ENCODE peak calls at places on chromosome 1, in four cellular contexts. T is tibial nerve, X is A549, C is adrenal gland. R is an unnamed sample.

GRCh38 chr1:66292341-66292740 is 241.6 kb upstream of the SGIP1 start:
- DNase-seq in T (no peak), X (no peak), C (no peak), R (no peak)

GRCh38 chr1:157119448-157119847 is 18.7 kb downstream of the ETV3 start:
- DNase-seq in T (no peak), X (no peak), C (no peak), R (no peak)

GRCh38 chr1:220808501-220809186 is 21.9 kb downstream of the MTARC1 start:
- DNase-seq in T (no peak), X (no peak), C (no peak), R (no peak)

GRCh38 chr1:20449736-20450311 is 36.2 kb downstream of the CAMK2N1 start:
- DNase-seq in T (no peak), X (no peak), C (no peak), R (no peak)

GRCh38 chr1:41530411-41530810 is 45.9 kb upstream of the EDN2 start:
- DNase-seq in T (no peak), X (no peak), C (no peak), R (no peak)

GRCh38 chr1:218613105-218613504 is 268.0 kb downstream of the TGFB2 start:
- DNase-seq in T (no peak), X (no peak), C (no peak), R (no peak)

GRCh38 chr1:4019606-4020331 is 119.7 kb upstream of the C1orf174 start:
- DNase-seq in T (no peak), X (no peak), C (no peak), R (no peak)

GRCh38 chr1:153058826-153059784 is 1.8 kb upstream of the SPRR2A start:
- DNase-seq in T (no peak), X (no peak), C (no peak), R (no peak)

GRCh38 chr1:206506803-206507394 is 432 bp upstream of the RASSF5 start:
- DNase-seq in T (no peak), X (no peak), C (no peak), R (peak; percentile 45)

DNA sequence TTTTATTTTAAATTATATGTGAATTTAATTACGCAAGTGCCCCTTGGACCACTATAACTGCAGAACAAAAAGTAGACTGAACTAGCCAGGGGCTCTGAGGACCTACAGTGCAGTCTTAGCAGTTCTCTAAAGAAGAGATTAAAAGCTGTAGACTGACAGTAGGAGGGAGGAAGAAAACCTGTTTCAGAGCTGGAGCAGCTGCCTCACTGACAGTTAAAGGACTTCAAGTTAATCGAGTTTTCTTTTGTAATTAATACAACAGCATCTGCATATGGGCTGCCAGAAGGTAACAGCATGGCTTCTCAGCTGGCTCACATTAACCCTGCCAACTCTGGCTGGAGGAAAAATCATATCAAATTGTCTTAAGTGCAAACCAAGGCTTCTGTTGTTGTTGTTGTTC is 19.9 kb downstream of the DSTYK start:
- DNase-seq in T (no peak), X (no peak), C (no peak), R (no peak)
- H3K27ac ChIP-seq in T (no peak overlapping the region), X (peak overlapping the region; percentile 1), C (peak overlapping the region; percentile 38), R (peak overlapping the region; percentile 31)

DNA sequence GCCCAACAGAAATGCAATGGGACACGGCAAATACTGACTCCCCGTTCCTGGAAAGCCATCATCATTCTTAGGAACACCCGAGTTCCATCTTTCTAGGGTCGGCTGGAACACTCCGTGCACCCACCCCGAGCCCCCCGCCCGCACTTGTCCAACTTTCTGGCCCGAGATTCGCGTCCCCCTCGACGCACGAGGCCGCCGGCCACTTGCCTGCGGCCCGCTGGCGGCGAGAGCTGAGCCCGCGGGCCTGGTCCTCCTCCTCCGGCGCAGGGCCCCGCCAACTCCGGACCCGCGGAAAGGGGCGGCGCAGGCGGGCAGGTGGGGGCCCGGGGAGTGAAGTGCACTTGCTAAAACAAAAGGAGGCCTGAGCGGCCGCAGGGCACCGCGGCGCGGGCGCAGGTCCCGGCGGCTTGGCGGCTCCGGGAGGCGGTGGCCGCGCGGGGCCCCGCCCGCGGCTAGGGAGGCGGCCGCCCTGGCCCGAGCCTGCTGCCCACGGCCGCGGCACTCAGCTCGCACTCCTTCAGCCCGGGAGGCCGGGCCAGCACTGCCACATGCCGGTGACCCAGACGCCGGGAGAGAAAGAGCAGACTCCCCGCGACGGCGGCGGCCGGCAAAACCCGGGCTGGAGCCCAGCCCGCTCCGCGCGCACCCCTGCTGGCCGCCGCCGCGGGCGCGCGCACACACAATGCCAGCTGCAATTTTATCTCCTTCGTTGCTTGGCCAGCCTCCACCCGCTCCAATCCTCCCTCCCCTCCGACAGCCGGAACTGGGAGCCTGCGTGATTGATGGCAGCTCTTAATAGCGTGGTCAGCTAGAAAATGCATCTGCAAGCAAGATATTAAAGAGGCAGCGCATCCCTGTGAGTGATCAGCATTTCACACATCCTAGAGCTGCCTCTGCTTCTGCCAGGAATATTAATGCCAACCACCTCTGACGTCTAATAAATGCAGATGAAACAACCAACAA is 114.3 kb downstream of the RERE start:
- DNase-seq in T (peak; percentile 75), X (peak; percentile 74), C (peak; percentile 95), R (peak; percentile 93)
- TF ChIP-seq CTCF in T (peak; percentile 29), X (no peak), C (peak; percentile 30), R (peak; percentile 60)

DNA sequence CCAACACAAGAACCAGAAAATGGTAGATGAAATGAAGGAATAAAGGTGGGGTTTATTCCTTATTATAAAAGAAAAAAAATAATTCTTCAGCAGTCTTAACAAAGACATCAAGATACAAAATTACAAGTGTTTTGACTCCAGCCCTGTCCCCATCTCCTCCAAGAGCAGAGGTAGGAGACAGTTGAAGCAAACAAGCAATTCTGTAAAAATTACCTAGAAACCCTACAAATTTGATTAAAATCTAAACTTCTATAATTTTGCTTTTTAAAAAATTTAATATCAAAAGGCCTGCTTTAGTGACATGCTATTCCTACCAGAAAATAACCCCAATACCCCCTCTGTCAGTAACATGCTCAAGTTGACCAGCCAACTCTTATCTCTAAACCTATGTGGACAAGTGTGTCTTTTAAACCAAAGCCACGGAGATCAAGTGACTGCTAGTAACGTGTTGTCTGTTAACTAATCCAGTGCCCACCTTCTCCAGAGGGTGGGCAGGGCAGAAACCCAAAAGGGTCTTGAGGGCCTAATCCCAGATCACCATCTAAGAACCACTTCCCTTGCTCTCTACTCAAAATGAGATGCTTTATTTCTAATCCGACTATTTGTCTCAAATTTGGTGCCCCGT is 8.4 kb downstream of the GLUL start:
- DNase-seq in T (peak; percentile 44), X (no peak), C (no peak), R (no peak)
- TF ChIP-seq POLR2A in T (no peak), X (no peak), C (no peak), R (no peak)

GRCh38 chr1:180633092-180634045 is 1.5 kb downstream of the XPR1 start:
- DNase-seq in T (no peak), X (no peak), C (no peak), R (no peak)

GRCh38 chr1:180632326-180633088 is 685 bp downstream of the XPR1 start:
- DNase-seq in T (peak; percentile 46), X (peak; percentile 60), C (peak; percentile 26), R (peak; percentile 66)

GRCh38 chr1:180630408-180631196 is 1.2 kb upstream of the XPR1 start:
- DNase-seq in T (peak; percentile 47), X (no peak), C (no peak), R (no peak)

GRCh38 chr1:180631766-180632325 is at the start of gene XPR1:
- DNase-seq in T (peak; percentile 97), X (peak; percentile 85), C (peak; percentile 99), R (peak; percentile 99)

GRCh38 chr1:180631197-180631765 is 541 bp upstream of the XPR1 start:
- DNase-seq in T (no peak), X (no peak), C (no peak), R (no peak)
- H3K27ac ChIP-seq in T (peak overlapping the region; percentile 94), X (peak overlapping the region; percentile 59), C (peak overlapping the region; percentile 95), R (peak overlapping the region; percentile 1)